ENCODE peak calls at places on chromosomes 5 and 9, in five cellular contexts. S, G, Y, J and O are unnamed samples.

GRCh38 chr9:116250881-116251280 is 97.3 kb downstream of the PAPPA start:
- DNase-seq in S (no peak), G (no peak), Y (no peak), J (no peak), O (no peak)

GRCh38 chr5:11069041-11069440 is 308.0 kb upstream of the DAP start:
- DNase-seq in S (no peak), G (no peak), Y (no peak), J (no peak), O (no peak)

GRCh38 chr5:166018716-166019115 is 2272.7 kb upstream of the WWC1 start:
- DNase-seq in S (no peak), G (no peak), Y (no peak), J (no peak), O (no peak)

GRCh38 chr9:7154003-7154619 is 396.3 kb downstream of the KDM4C start:
- DNase-seq in S (no peak), G (no peak), Y (no peak), J (no peak), O (no peak)

GRCh38 chr9:33162721-33163311 is 4.3 kb downstream of the B4GALT1 start:
- DNase-seq in S (no peak), G (no peak), Y (peak; percentile 81), J (peak; percentile 94), O (peak; percentile 77)

GRCh38 chr9:129007766-129008468 is 20.2 kb downstream of the SH3GLB2 start:
- DNase-seq in S (no peak), G (no peak), Y (no peak), J (no peak), O (no peak)

GRCh38 chr9:91758491-91758981 is 191.5 kb downstream of the ROR2 start:
- DNase-seq in S (no peak), G (no peak), Y (no peak), J (peak; percentile 56), O (peak; percentile 54)

GRCh38 chr5:113043491-113043931 is 66.9 kb downstream of the DCP2 start:
- DNase-seq in S (no peak), G (no peak), Y (no peak), J (no peak), O (peak; percentile 52)

GRCh38 chr9:107929439-107929838 is 439.9 kb upstream of the KLF4 start:
- DNase-seq in S (no peak), G (peak; percentile 28), Y (peak; percentile 81), J (peak; percentile 45), O (peak; percentile 58)

GRCh38 chr9:18989865-18990264 is 43.1 kb downstream of the SAXO1 start:
- DNase-seq in S (no peak), G (no peak), Y (no peak), J (no peak), O (no peak)

GRCh38 chr5:78328585-78329173 is 31.7 kb upstream of the SCAMP1 start:
- DNase-seq in S (no peak), G (no peak), Y (no peak), J (peak; percentile 15), O (no peak)

GRCh38 chr9:128153117-128153946 is 4.1 kb downstream of the LCN2 start:
- DNase-seq in S (no peak), G (no peak), Y (no peak), J (no peak), O (no peak)

GRCh38 chr5:39231705-39232525 is 12.6 kb upstream of the FYB1 start:
- DNase-seq in S (no peak), G (no peak), Y (no peak), J (peak; percentile 69), O (no peak)

GRCh38 chr5:124230456-124230855 is 516.0 kb downstream of the ZNF608 start:
- DNase-seq in S (no peak), G (no peak), Y (no peak), J (no peak), O (no peak)

GRCh38 chr5:76270214-76270613 is 132.9 kb upstream of the IQGAP2 start:
- DNase-seq in S (no peak), G (no peak), Y (no peak), J (no peak), O (no peak)

GRCh38 chr5:14204785-14205321 is 61.7 kb downstream of the TRIO start:
- DNase-seq in S (no peak), G (no peak), Y (peak; percentile 68), J (peak; percentile 88), O (peak; percentile 72)

GRCh38 chr5:55234171-55234700 is 828 bp upstream of the CCNO start:
- DNase-seq in S (no peak), G (no peak), Y (no peak), J (peak; percentile 37), O (peak; percentile 30)

GRCh38 chr5:178818094-178818493 is 41.7 kb upstream of the ZNF354B start:
- DNase-seq in S (no peak), G (no peak), Y (no peak), J (no peak), O (no peak)

GRCh38 chr9:96554326-96554725 is 65.3 kb downstream of the CDC14B start:
- DNase-seq in S (no peak), G (no peak), Y (no peak), J (peak; percentile 63), O (no peak)

GRCh38 chr9:37293664-37294524 is 128.6 kb upstream of the GRHPR start:
- DNase-seq in S (no peak), G (no peak), Y (no peak), J (peak; percentile 48), O (no peak)

GRCh38 chr5:76715484-76715733 is 517 bp upstream of the F2R start:
- DNase-seq in S (no peak), G (no peak), Y (no peak), J (no peak), O (no peak)

GRCh38 chr5:36946101-36946500 is 69.5 kb downstream of the NIPBL start:
- DNase-seq in S (no peak), G (no peak), Y (no peak), J (no peak), O (no peak)

GRCh38 chr9:111483419-111483861 is 743 bp downstream of the ECPAS start:
- DNase-seq in S (no peak), G (no peak), Y (no peak), J (no peak), O (peak; percentile 51)

GRCh38 chr9:131065599-131065998 is 30.7 kb upstream of the AIF1L start:
- DNase-seq in S (no peak), G (no peak), Y (no peak), J (no peak), O (no peak)

GRCh38 chr9:125513634-125514413 is 193.2 kb downstream of the MAPKAP1 start:
- DNase-seq in S (peak; percentile 17), G (no peak), Y (no peak), J (peak; percentile 73), O (no peak)

GRCh38 chr9:133986774-133987454 is 5.2 kb downstream of the VAV2 start:
- DNase-seq in S (no peak), G (no peak), Y (no peak), J (no peak), O (no peak)

GRCh38 chr9:127968717-127969383 is 11.9 kb downstream of the EEIG1 start:
- DNase-seq in S (peak; percentile 70), G (no peak), Y (peak; percentile 70), J (peak; percentile 92), O (peak; percentile 87)

GRCh38 chr5:43694027-43694426 is 91.0 kb downstream of the NNT start:
- DNase-seq in S (no peak), G (no peak), Y (no peak), J (no peak), O (no peak)

GRCh38 chr9:34145165-34145564 is 18.7 kb upstream of the DCAF12 start:
- DNase-seq in S (no peak), G (no peak), Y (no peak), J (peak; percentile 21), O (no peak)

GRCh38 chr9:124939944-124940343 is 939 bp downstream of the GOLGA1 start:
- DNase-seq in S (no peak), G (no peak), Y (no peak), J (no peak), O (no peak)

GRCh38 chr9:80605129-80605528 is 1033.4 kb downstream of the TLE4 start:
- DNase-seq in S (no peak), G (no peak), Y (no peak), J (peak; percentile 57), O (no peak)
- TF ChIP-seq CTCF in S (peak; percentile 48), G (no peak), Y (peak; percentile 23), J (peak; percentile 47), O (no peak)

GRCh38 chr9:87603854-87604490 is 106.3 kb downstream of the DAPK1 start:
- DNase-seq in S (no peak), G (no peak), Y (no peak), J (no peak), O (no peak)
- H3K4me3 ChIP-seq in S (no peak overlapping the region), G (no peak overlapping the region), Y (no peak overlapping the region), J (no peak overlapping the region), O (no peak overlapping the region)

DNA sequence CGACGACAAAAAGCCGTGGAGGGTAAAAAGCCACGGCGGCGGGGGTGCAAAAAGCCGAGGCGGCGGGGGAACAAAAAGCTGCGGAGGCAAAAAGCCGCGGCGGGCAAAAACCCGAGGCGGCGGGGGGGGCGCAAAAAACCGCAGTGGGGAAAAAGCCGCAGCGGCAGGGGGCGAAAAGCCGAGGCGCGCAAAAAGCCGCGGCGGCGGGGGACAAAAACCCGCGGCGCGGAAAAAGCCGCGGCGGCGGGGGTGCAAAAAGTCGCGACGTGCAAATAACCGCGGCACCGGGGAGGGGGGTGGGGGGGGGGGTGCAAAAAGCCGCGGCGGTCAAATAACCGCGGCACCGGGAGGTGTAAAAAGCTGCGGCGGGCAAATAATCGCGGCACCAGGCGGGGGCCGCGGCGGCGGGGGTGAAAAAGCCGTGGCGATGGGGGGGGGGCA is 511.5 kb downstream of the FOXD4L5 start:
- DNase-seq in S (no peak), G (no peak), Y (no peak), J (no peak), O (no peak)
- TF ChIP-seq CTCF in S (no peak), G (no peak), Y (no peak), J (no peak), O (no peak)

GRCh38 chr5:32443541-32444190 is 874 bp downstream of the ZFR start:
- DNase-seq in S (no peak), G (no peak), Y (no peak), J (peak; percentile 23), O (peak; percentile 46)

GRCh38 chr5:32446660-32447059 is 2.1 kb upstream of the ZFR start:
- DNase-seq in S (no peak), G (no peak), Y (no peak), J (no peak), O (no peak)

GRCh38 chr5:32444191-32444945 is at the start of gene ZFR:
- DNase-seq in S (no peak), G (peak; percentile 61), Y (peak; percentile 91), J (peak; percentile 83), O (peak; percentile 94)

GRCh38 chr5:32445831-32446614 is 1.5 kb upstream of the ZFR start:
- DNase-seq in S (no peak), G (no peak), Y (no peak), J (no peak), O (peak; percentile 45)

GRCh38 chr5:32444946-32445758 is 612 bp upstream of the ZFR start:
- DNase-seq in S (no peak), G (no peak), Y (no peak), J (no peak), O (no peak)
- H3K4me3 ChIP-seq in S (peak overlapping the region; percentile 78), G (peak overlapping the region; percentile 82), Y (peak overlapping the region; percentile 100), J (peak overlapping the region; percentile 84), O (peak overlapping the region; percentile 96)

GRCh38 chr5:9361835-9362234 is 184.0 kb downstream of the SEMA5A start:
- DNase-seq in S (no peak), G (no peak), Y (no peak), J (peak; percentile 51), O (peak; percentile 80)
- TF ChIP-seq CTCF in S (peak; percentile 51), G (no peak), Y (peak; percentile 31), J (peak; percentile 51), O (peak; percentile 71)